ENCODE peak calls at places on chromosomes 6 and 20, in four cellular contexts. B is HEK293T, F is HepG2, O is K562. V is an unnamed sample.

GRCh38 chr20:1478566-1478965 is 11.9 kb upstream of the NSFL1C start:
- DNase-seq in B (no peak), F (no peak), O (no peak), V (no peak)

GRCh38 chr6:7215140-7215539 is 97.9 kb downstream of the SSR1 start:
- DNase-seq in B (no peak), F (peak; percentile 46), O (no peak), V (no peak)

GRCh38 chr6:10412165-10412947 is 2.5 kb downstream of the TFAP2A start:
- DNase-seq in B (no peak), F (no peak), O (no peak), V (no peak)

GRCh38 chr6:63634630-63635029 is 972 bp upstream of the PHF3 start:
- DNase-seq in B (peak; percentile 17), F (peak; percentile 23), O (no peak), V (no peak)

GRCh38 chr20:34528921-34529297 is 12.7 kb downstream of the DYNLRB1 start:
- DNase-seq in B (no peak), F (no peak), O (no peak), V (no peak)

GRCh38 chr20:1491281-1491840 is at the start of gene SIRPB2:
- DNase-seq in B (no peak), F (no peak), O (no peak), V (no peak)

GRCh38 chr20:5349448-5349847 is 32.7 kb upstream of the PROKR2 start:
- DNase-seq in B (no peak), F (no peak), O (no peak), V (no peak)

GRCh38 chr6:165159459-165159858 is 149.9 kb downstream of the C6orf118 start:
- DNase-seq in B (no peak), F (no peak), O (no peak), V (no peak)

GRCh38 chr6:31621320-31621939 is 915 bp downstream of the PRRC2A start:
- DNase-seq in B (no peak), F (no peak), O (no peak), V (no peak)

GRCh38 chr6:95670011-95670463 is 92.7 kb downstream of the MANEA start:
- DNase-seq in B (no peak), F (no peak), O (no peak), V (no peak)

GRCh38 chr6:31007694-31008093 is 2.6 kb upstream of the MUC22 start:
- DNase-seq in B (no peak), F (no peak), O (no peak), V (no peak)

GRCh38 chr6:36836091-36836770 is 3.0 kb downstream of the CPNE5 start:
- DNase-seq in B (no peak), F (no peak), O (no peak), V (no peak)

GRCh38 chr20:60642048-60642447 is 610.0 kb upstream of the CDH4 start:
- DNase-seq in B (no peak), F (no peak), O (no peak), V (no peak)

GRCh38 chr20:16661738-16662137 is 68.1 kb upstream of the SNRPB2 start:
- DNase-seq in B (no peak), F (no peak), O (no peak), V (no peak)

GRCh38 chr6:170446841-170447560 is 106.1 kb downstream of the PSMB1 start:
- DNase-seq in B (no peak), F (no peak), O (no peak), V (no peak)

GRCh38 chr6:65006788-65007187 is 700.2 kb downstream of the EYS start:
- DNase-seq in B (no peak), F (no peak), O (no peak), V (no peak)

GRCh38 chr20:10919549-10920140 is 245.8 kb upstream of the JAG1 start:
- DNase-seq in B (no peak), F (no peak), O (no peak), V (no peak)

GRCh38 chr6:167091149-167092107 is 31.5 kb upstream of the CCR6 start:
- DNase-seq in B (no peak), F (no peak), O (no peak), V (no peak)

GRCh38 chr6:104126621-104127020 is 733.1 kb downstream of the HACE1 start:
- DNase-seq in B (no peak), F (no peak), O (no peak), V (no peak)

GRCh38 chr6:3304500-3305215 is 45.9 kb downstream of the PSMG4 start:
- DNase-seq in B (no peak), F (no peak), O (no peak), V (no peak)

GRCh38 chr6:170244721-170245201 is 46.1 kb downstream of the DLL1 start:
- DNase-seq in B (no peak), F (no peak), O (no peak), V (no peak)

GRCh38 chr6:112016335-112016734 is 37.6 kb upstream of the CCN6 start:
- DNase-seq in B (no peak), F (no peak), O (no peak), V (no peak)

GRCh38 chr6:131917318-131917717 is 33.9 kb downstream of the CCN2 start:
- DNase-seq in B (no peak), F (no peak), O (no peak), V (no peak)

GRCh38 chr6:15628499-15629131 is 34.2 kb downstream of the DTNBP1 start:
- DNase-seq in B (no peak), F (no peak), O (no peak), V (no peak)

GRCh38 chr6:11586574-11586973 is 49.0 kb downstream of the TMEM170B start:
- DNase-seq in B (no peak), F (no peak), O (no peak), V (no peak)
- TF ChIP-seq FOXK2 in B (no peak), F (no peak), O (no peak), V (no peak)

GRCh38 chr6:39424831-39425230 is 102.3 kb upstream of the KCNK16 start:
- DNase-seq in B (no peak), F (no peak), O (no peak), V (no peak)

GRCh38 chr6:39428152-39428551 is 105.7 kb upstream of the KCNK16 start:
- DNase-seq in B (no peak), F (no peak), O (no peak), V (no peak)

GRCh38 chr6:39425346-39426056 is 103.0 kb upstream of the KCNK16 start:
- DNase-seq in B (no peak), F (no peak), O (no peak), V (no peak)

GRCh38 chr6:39422273-39422672 is 99.8 kb upstream of the KCNK16 start:
- DNase-seq in B (no peak), F (no peak), O (no peak), V (no peak)

GRCh38 chr6:39426057-39426592 is 103.6 kb upstream of the KCNK16 start:
- DNase-seq in B (no peak), F (no peak), O (no peak), V (no peak)
- TF ChIP-seq FOXK2 in B (no peak), F (no peak), O (no peak), V (no peak)

GRCh38 chr6:119129148-119129967 is 50.9 kb upstream of the FAM184A start:
- DNase-seq in B (peak; percentile 61), F (peak; percentile 76), O (peak; percentile 57), V (no peak)
- TF ChIP-seq FOXK2 in B (no peak), F (no peak), O (no peak), V (no peak)

GRCh38 chr20:43681991-43682410 is 15.1 kb downstream of the MYBL2 start:
- DNase-seq in B (no peak), F (no peak), O (no peak), V (peak; percentile 89)

GRCh38 chr20:43676368-43676767 is 9.5 kb downstream of the MYBL2 start:
- DNase-seq in B (no peak), F (no peak), O (no peak), V (no peak)

GRCh38 chr20:43682446-43682845 is 15.5 kb downstream of the MYBL2 start:
- DNase-seq in B (no peak), F (no peak), O (no peak), V (no peak)

GRCh38 chr20:43680976-43681375 is 14.1 kb downstream of the MYBL2 start:
- DNase-seq in B (no peak), F (no peak), O (no peak), V (no peak)

DNA sequence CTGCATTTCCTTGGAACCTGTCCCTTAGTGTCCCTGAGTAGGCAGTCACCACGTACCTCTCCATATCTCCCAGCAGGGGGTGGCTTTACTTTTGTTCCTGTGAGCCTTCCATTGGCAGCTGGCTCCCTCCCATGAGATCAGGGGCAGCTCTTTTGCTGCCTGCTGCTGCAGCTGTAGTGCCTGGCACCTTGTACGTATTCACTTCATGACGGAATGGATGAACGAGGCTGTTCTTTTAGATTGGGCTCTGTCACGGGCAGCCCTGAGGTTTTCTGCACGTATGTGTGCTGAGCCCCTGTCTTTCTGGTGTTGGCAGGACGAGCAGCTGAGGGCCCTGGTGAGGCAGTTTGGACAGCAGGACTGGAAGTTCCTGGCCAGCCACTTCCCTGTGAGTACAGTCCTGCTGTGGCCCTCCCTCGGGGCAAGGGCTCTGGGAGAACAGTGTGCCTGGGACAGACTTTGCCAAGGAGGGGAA is 14.6 kb downstream of the MYBL2 start:
- DNase-seq in B (no peak), F (no peak), O (no peak), V (peak; percentile 21)
- TF ChIP-seq FOXK2 in B (no peak), F (no peak), O (no peak), V (no peak)

DNA sequence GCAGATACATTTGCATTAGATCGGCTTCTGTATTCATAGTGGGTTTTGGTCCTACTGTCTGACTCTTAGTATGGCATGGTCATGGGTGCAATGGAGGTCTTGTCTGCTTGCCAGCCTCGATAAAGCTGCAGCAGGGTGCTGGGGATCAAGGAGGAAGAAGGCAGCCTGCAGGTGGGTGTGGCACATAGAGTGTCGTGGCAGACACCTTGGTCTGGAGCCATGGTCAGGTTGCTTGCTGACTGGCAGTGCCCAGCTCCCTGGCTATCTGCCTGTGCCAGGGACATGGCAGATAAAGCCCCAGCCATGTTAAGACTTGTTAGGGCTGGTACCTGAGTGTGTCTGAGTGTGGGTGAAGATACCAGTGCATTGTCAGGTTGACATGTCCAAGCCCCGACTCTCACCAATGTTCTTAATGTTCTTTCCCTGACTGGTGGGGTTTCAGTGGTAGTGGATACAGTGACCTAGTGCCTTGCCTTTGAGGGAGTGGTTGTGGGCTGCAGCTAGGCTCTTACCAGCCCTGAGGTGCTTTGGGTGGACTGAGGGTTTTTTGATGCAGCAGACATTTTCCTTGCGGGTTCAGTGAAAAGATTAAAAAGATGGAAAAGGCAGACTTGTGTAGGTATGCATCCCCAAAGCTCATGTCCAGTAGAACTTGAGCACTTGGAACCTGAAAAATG is 1.8 kb downstream of the FAM83D start:
- DNase-seq in B (no peak), F (no peak), O (no peak), V (no peak)
- TF ChIP-seq FOXK2 in B (no peak), F (no peak), O (no peak), V (no peak)

DNA sequence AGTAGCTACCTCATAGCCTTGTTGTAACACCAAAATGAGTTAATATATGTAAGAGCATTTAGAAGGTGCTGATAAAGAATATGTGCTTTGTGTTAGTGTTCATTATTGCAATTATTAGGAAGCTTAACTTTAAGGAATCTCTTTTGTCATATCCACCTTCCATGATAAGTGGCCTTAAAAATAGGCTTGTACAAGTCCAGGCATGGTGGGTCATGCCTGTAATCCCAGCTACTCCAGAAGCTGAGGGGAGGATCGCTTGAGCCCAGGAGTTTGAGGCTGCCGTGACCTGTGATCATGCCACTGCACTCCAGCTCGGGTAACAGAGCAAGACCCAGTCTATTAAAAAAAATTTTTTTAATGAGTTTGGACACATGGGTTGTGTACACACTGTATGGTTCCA is 285.5 kb downstream of the ZFAND3 start:
- DNase-seq in B (no peak), F (no peak), O (no peak), V (no peak)
- TF ChIP-seq FOXK2 in B (no peak), F (no peak), O (no peak), V (no peak)

GRCh38 chr6:106611030-106611429 is 18.3 kb downstream of the RTN4IP1 start:
- DNase-seq in B (no peak), F (no peak), O (no peak), V (no peak)
- TF ChIP-seq FOXK2 in B (no peak), F (no peak), O (no peak), V (no peak)

GRCh38 chr6:148525453-148525852 is 182.8 kb downstream of the SASH1 start:
- DNase-seq in B (no peak), F (no peak), O (no peak), V (no peak)
- TF ChIP-seq FOXK2 in B (no peak), F (no peak), O (no peak), V (no peak)